ENCODE peak calls at places on chromosomes 11 and 22, in four cellular contexts. One of them, this sample, is unnamed.
A peak's percentile ranks its signal among the peaks of the same experiment; 100 is the strongest.

GRCh38 chr11:116364357-116364756 is 408.4 kb downstream of the BUD13 start:
- DNase-seq in endodermal cell: no peak
- DNase-seq in colonic mucosa: no peak
- DNase-seq in mammary epithelial cell: no peak
- DNase-seq in this sample: no peak

GRCh38 chr22:28810839-28811491 is 10.6 kb upstream of the XBP1 start:
- DNase-seq in endodermal cell: no peak
- DNase-seq in colonic mucosa: no peak
- DNase-seq in mammary epithelial cell: no peak
- DNase-seq in this sample: peak; percentile 23

GRCh38 chr22:35409783-35410662 is 10.1 kb downstream of the MCM5 start:
- DNase-seq in endodermal cell: no peak
- DNase-seq in colonic mucosa: no peak
- DNase-seq in mammary epithelial cell: no peak
- DNase-seq in this sample: no peak

GRCh38 chr11:211741-212140 is 4.2 kb downstream of the RIC8A start:
- DNase-seq in endodermal cell: no peak
- DNase-seq in colonic mucosa: no peak
- DNase-seq in mammary epithelial cell: no peak
- DNase-seq in this sample: peak; percentile 64

GRCh38 chr11:31817621-31818493 is 6.7 kb upstream of the PAX6 start:
- DNase-seq in endodermal cell: peak; percentile 87
- DNase-seq in colonic mucosa: no peak
- DNase-seq in mammary epithelial cell: no peak
- DNase-seq in this sample: peak; percentile 69

GRCh38 chr22:41369837-41370236 is 11.9 kb upstream of the TEF start:
- DNase-seq in endodermal cell: no peak
- DNase-seq in colonic mucosa: no peak
- DNase-seq in mammary epithelial cell: no peak
- DNase-seq in this sample: no peak

GRCh38 chr11:90243534-90243933 is 20.7 kb upstream of the CHORDC1 start:
- DNase-seq in endodermal cell: no peak
- DNase-seq in colonic mucosa: no peak
- DNase-seq in mammary epithelial cell: no peak
- DNase-seq in this sample: no peak

GRCh38 chr22:35739076-35739475 is 21.4 kb downstream of the APOL5 start:
- DNase-seq in endodermal cell: no peak
- DNase-seq in colonic mucosa: no peak
- DNase-seq in mammary epithelial cell: no peak
- DNase-seq in this sample: no peak

GRCh38 chr11:117931971-117932370 is 2.8 kb upstream of the TMPRSS13 start:
- DNase-seq in endodermal cell: peak; percentile 47
- DNase-seq in colonic mucosa: no peak
- DNase-seq in mammary epithelial cell: no peak
- DNase-seq in this sample: peak; percentile 61

GRCh38 chr11:47433157-47433556 is 6.9 kb upstream of the PSMC3 start:
- DNase-seq in endodermal cell: no peak
- DNase-seq in colonic mucosa: no peak
- DNase-seq in mammary epithelial cell: no peak
- DNase-seq in this sample: no peak

GRCh38 chr11:2950825-2951224 is 21.6 kb upstream of the PHLDA2 start:
- DNase-seq in endodermal cell: no peak
- DNase-seq in colonic mucosa: no peak
- DNase-seq in mammary epithelial cell: no peak
- DNase-seq in this sample: no peak

GRCh38 chr22:47187558-47187957 is 425.1 kb downstream of the TBC1D22A start:
- DNase-seq in endodermal cell: no peak
- DNase-seq in colonic mucosa: no peak
- DNase-seq in mammary epithelial cell: no peak
- DNase-seq in this sample: no peak

GRCh38 chr11:45857834-45858492 is 10.7 kb downstream of the CRY2 start:
- DNase-seq in endodermal cell: no peak
- DNase-seq in colonic mucosa: no peak
- DNase-seq in mammary epithelial cell: peak; percentile 20
- DNase-seq in this sample: peak; percentile 84

GRCh38 chr22:45630436-45630835 is 41.2 kb upstream of the ATXN10 start:
- DNase-seq in endodermal cell: no peak
- DNase-seq in colonic mucosa: no peak
- DNase-seq in mammary epithelial cell: no peak
- DNase-seq in this sample: no peak

GRCh38 chr11:128181984-128182383 is 405.4 kb downstream of the ETS1 start:
- DNase-seq in endodermal cell: no peak
- DNase-seq in colonic mucosa: no peak
- DNase-seq in mammary epithelial cell: no peak
- DNase-seq in this sample: no peak

DNA sequence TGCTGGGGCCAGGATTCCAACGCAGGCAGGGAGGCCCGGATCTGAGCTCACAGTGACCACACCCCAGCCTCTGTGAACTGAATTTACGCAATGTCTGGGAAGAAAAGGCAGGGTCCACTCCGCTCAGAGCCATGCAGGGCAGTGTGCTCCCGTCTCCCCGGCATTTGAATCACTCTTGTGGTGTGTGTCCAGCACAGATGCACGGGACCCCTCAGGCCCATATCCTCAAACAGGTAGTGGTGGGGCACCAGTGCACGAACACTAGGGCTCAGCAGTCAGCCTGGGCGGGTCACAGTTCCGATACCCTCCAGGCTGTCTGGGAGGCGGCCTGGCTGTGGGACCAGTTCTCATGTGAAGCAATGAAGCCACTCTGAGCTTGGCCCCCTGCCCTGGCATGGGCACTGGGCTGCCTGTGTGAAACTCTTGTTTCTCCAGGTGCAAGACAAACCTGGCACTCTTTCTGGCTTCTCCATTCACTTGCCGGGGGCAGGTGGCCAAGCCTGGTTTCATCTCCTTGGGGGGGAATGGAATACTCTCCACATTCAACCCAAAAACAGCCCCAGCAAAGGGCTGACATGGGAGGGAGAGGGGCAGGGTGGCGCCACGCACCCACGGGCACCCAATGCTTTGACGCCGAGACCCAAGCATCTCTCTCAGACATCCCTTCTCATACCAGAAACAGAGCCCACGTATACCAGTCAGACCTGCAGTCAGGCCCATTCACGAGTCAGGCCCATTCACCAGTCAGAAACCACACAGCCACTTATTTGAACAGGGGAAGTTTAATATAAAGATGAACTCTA is 14.3 kb downstream of the DHCR7 start:
- DNase-seq in endodermal cell: peak; percentile 42
- DNase-seq in colonic mucosa: peak; percentile 80
- DNase-seq in mammary epithelial cell: no peak
- DNase-seq in this sample: no peak
- H3K9ac ChIP-seq in endodermal cell: no peak overlapping the region
- H3K9ac ChIP-seq in colonic mucosa: no peak overlapping the region
- H3K9ac ChIP-seq in mammary epithelial cell: no peak overlapping the region
- H3K9ac ChIP-seq in this sample: no peak overlapping the region

DNA sequence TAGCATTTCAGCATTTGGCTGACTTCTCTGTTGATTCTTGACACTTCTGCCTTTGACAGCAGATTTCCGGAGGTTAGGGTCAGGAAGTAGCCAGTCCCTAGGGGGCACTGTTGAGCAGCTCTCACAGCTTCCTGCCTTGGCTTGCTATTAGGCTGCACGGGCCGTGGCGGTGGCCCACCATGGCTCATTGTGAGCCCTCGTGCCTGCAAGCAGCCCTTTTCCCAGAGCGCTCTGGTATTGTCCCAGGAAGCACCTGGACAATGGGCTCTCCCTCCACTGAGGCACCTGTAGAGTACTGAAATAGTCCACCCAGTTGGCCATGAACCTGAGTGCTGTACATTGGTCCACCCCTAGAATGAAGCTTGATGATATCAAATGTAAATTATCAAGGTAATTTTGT is 100.2 kb upstream of the GAL start:
- DNase-seq in endodermal cell: peak; percentile 94
- DNase-seq in colonic mucosa: peak; percentile 42
- DNase-seq in mammary epithelial cell: peak; percentile 3
- DNase-seq in this sample: no peak
- TF ChIP-seq CTCF in endodermal cell: peak; percentile 92
- TF ChIP-seq CTCF in colonic mucosa: peak; percentile 45
- TF ChIP-seq CTCF in mammary epithelial cell: peak; percentile 67
- TF ChIP-seq CTCF in this sample: peak; percentile 55

GRCh38 chr11:35059040-35059439 is 79.9 kb upstream of the CD44 start:
- DNase-seq in endodermal cell: no peak
- DNase-seq in colonic mucosa: no peak
- DNase-seq in mammary epithelial cell: no peak
- DNase-seq in this sample: no peak
- H3K27ac ChIP-seq in endodermal cell: no peak overlapping the region
- H3K27ac ChIP-seq in colonic mucosa: no peak overlapping the region
- H3K27ac ChIP-seq in mammary epithelial cell: no peak overlapping the region
- H3K27ac ChIP-seq in this sample: no peak overlapping the region

DNA sequence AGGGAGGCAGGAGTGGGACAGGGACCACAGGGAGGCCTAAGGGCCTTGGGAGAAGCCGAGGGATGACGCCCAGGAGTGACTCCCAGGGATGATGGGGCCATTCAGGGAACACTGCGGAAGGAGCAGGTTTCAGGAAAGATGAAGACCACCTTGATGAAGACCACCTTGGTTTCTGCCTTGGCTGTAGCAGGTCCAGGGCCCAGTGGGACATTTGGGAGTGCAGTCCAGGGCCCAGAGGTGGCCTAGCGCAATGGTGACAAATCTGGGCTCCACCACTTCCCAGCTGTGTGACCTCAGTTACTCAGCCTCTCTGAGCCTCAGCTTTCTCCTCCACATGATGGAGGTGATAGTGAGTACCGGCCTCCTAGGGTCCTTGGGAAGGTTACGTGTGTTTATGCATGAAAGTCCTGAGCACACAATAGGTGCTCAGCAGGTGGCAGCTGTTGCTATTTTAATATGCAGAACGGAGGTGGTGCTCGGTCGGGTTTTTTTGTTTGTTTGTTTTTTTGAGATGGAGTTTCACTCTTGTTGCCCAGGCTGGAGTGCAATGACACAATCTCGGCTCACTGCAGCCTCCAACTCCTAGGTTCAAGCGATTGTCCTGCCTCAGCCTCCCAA is 770 bp downstream of the TSGA10IP start:
- DNase-seq in endodermal cell: peak; percentile 78
- DNase-seq in colonic mucosa: no peak
- DNase-seq in mammary epithelial cell: no peak
- DNase-seq in this sample: peak; percentile 16
- H3K9ac ChIP-seq in endodermal cell: no peak overlapping the region
- H3K9ac ChIP-seq in colonic mucosa: no peak overlapping the region
- H3K9ac ChIP-seq in mammary epithelial cell: no peak overlapping the region
- H3K9ac ChIP-seq in this sample: no peak overlapping the region